ENCODE peak calls at places on chromosome 22, in eight cellular contexts. O is ovary, S is Peyer's patch, C is spleen, N is body of pancreas, T is IMR-90, I is heart left ventricle, B is transverse colon. J is an unnamed sample.
A peak's percentile ranks its signal among the peaks of the same experiment; 100 is the strongest.

GRCh38 chr22:32106930-32107329 is 52.2 kb downstream of the C22orf42 start:
- DNase-seq in S (no peak), C (no peak), O (no peak), T (no peak), I (no peak), B (no peak), N (no peak), J (no peak)

GRCh38 chr22:49261616-49262015 is 566.1 kb downstream of the BRD1 start:
- DNase-seq in N (no peak), B (no peak), O (no peak), I (no peak), T (no peak), S (peak; percentile 21), C (no peak), J (no peak)

GRCh38 chr22:32376681-32377080 is 19.0 kb downstream of the RFPL3 start:
- DNase-seq in O (no peak), T (no peak), B (no peak), I (no peak), N (no peak), S (peak; percentile 25), C (no peak), J (no peak)

GRCh38 chr22:27642104-27642800 is 159.3 kb downstream of the MN1 start:
- DNase-seq in C (peak; percentile 47), I (no peak), N (no peak), B (no peak), O (no peak), S (no peak), T (no peak), J (no peak)

GRCh38 chr22:31853736-31854500 is 90.4 kb upstream of the YWHAH start:
- DNase-seq in S (no peak), N (no peak), O (no peak), I (no peak), B (no peak), T (peak; percentile 30), C (no peak), J (no peak)

GRCh38 chr22:23826510-23827350 is 12.1 kb downstream of the DERL3 start:
- DNase-seq in C (peak; percentile 70), T (peak; percentile 26), N (no peak), I (no peak), S (no peak), B (no peak), O (no peak), J (no peak)

GRCh38 chr22:26768986-26769385 is 111.6 kb downstream of the MIAT start:
- DNase-seq in T (no peak), S (no peak), C (no peak), N (no peak), B (no peak), I (no peak), O (no peak), J (no peak)

GRCh38 chr22:49156662-49157285 is 670.9 kb downstream of the BRD1 start:
- DNase-seq in I (no peak), S (peak; percentile 50), T (no peak), N (peak; percentile 83), O (no peak), B (peak; percentile 17), C (peak; percentile 57), J (no peak)

GRCh38 chr22:22951035-22951434 is 63.4 kb downstream of the IGLL5 start:
- DNase-seq in O (no peak), T (no peak), C (no peak), I (no peak), B (no peak), N (no peak), S (no peak), J (no peak)

GRCh38 chr22:49432211-49432905 is 395.3 kb downstream of the BRD1 start:
- DNase-seq in N (no peak), C (no peak), I (no peak), O (no peak), S (no peak), B (no peak), T (no peak), J (no peak)

GRCh38 chr22:27461470-27461869 is 340.1 kb downstream of the MN1 start:
- DNase-seq in N (no peak), T (peak; percentile 92), I (no peak), O (no peak), S (no peak), B (no peak), C (no peak), J (no peak)

GRCh38 chr22:26718905-26719304 is 61.5 kb downstream of the MIAT start:
- DNase-seq in N (no peak), I (no peak), C (no peak), S (no peak), O (no peak), T (peak; percentile 91), B (no peak), J (no peak)

GRCh38 chr22:43731986-43732385 is 80.1 kb downstream of the EFCAB6 start:
- DNase-seq in N (no peak), T (no peak), C (no peak), S (no peak), B (no peak), I (no peak), O (no peak), J (no peak)

GRCh38 chr22:19974233-19974861 is 32.7 kb upstream of the TXNRD2 start:
- DNase-seq in O (no peak), N (peak; percentile 44), B (peak; percentile 52), C (no peak), S (no peak), T (peak; percentile 51), I (no peak), J (no peak)

GRCh38 chr22:19972251-19972650 is 30.6 kb upstream of the TXNRD2 start:
- DNase-seq in S (no peak), N (no peak), B (no peak), O (no peak), T (no peak), C (no peak), I (no peak), J (no peak)

GRCh38 chr22:19973551-19974183 is 32.0 kb upstream of the TXNRD2 start:
- DNase-seq in B (no peak), N (no peak), T (no peak), O (no peak), I (no peak), S (no peak), C (no peak), J (no peak)

GRCh38 chr22:19971276-19972124 is 29.9 kb upstream of the TXNRD2 start:
- DNase-seq in C (no peak), O (no peak), I (no peak), S (no peak), T (no peak), N (no peak), B (no peak), J (no peak)

GRCh38 chr22:19972652-19973550 is 31.3 kb upstream of the TXNRD2 start:
- DNase-seq in O (no peak), T (no peak), I (no peak), S (no peak), N (no peak), B (no peak), C (no peak), J (no peak)
- TF ChIP-seq POLR2A in O (no peak), T (no peak), I (no peak), S (no peak), N (no peak), B (no peak), C (no peak), J (no peak)

DNA sequence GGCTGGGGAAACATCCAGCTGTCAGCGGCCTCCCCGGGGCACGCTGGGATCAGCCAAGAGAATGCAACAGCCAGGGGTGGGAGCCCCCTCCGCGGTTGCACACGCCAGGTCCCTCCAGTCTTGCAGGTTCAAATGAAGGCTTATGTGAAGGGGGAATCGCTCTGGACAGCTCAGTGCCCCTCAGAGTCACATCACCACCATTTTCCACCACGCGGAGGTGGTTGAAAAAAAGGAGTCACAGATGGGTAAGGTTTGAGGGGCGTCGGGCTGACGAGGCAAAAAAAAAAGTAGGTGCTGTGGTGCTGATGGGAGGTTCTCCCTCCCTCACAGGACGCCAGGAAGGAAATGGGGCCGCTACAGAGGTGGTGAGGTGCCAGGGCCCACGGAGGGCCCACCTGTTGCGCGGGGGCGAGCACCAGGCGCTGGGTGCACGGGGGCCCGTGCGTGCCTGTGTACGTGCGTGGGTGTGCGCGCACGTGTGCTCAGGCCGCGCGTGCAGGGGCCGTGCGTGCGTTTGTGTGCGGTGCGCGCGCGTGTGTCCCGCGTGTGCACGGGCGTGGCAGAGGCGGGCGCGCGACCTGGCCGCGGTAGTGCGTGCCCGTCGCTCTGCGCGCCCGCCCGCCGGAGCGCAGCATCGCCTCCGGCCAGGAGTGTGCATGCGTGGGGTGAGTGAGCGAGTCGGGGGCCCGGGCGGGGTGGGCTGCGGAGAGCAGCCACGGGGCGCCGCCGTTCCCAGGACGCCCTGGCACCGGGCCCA is 3.0 kb downstream of the PDGFB start:
- DNase-seq in C (no peak), B (no peak), I (no peak), S (no peak), T (no peak), N (peak; percentile 38), O (no peak), J (no peak)
- H3K27me3 ChIP-seq in C (peaks cover 30% of the 10 kb centered on the region), B (peaks cover 77% of the 10 kb centered on the region), I (no peaks in the 10 kb centered on the region), S (peaks cover 32% of the 10 kb centered on the region), T (peaks cover 59% of the 10 kb centered on the region), N (no peaks in the 10 kb centered on the region), O (no peaks in the 10 kb centered on the region), J (peaks cover 5% of the 10 kb centered on the region)

GRCh38 chr22:42430486-42431125 is 1.6 kb downstream of the NFAM1 start:
- DNase-seq in S (no peak), C (no peak), B (no peak), N (no peak), O (no peak), I (no peak), T (no peak), J (peak; percentile 46)
- TF ChIP-seq POLR2A in S (no peak), C (no peak), B (no peak), N (no peak), O (no peak), I (no peak), T (no peak), J (no peak)

GRCh38 chr22:47245786-47246185 is 483.3 kb downstream of the TBC1D22A start:
- DNase-seq in B (no peak), S (no peak), C (no peak), I (no peak), O (no peak), T (no peak), N (no peak), J (no peak)
- H3K27me3 ChIP-seq in B (peaks cover 23% of the 10 kb centered on the region), S (no peaks in the 10 kb centered on the region), C (no peaks in the 10 kb centered on the region), I (no peaks in the 10 kb centered on the region), O (no peaks in the 10 kb centered on the region), T (no peaks in the 10 kb centered on the region), N (no peaks in the 10 kb centered on the region), J (no peaks in the 10 kb centered on the region)

GRCh38 chr22:45775569-45776312 is 104.1 kb downstream of the ATXN10 start:
- DNase-seq in T (no peak), C (no peak), I (no peak), O (no peak), B (no peak), S (no peak), N (no peak), J (no peak)
- TF ChIP-seq POLR2A in T (no peak), C (no peak), I (no peak), O (no peak), B (no peak), S (no peak), N (no peak), J (no peak)

DNA sequence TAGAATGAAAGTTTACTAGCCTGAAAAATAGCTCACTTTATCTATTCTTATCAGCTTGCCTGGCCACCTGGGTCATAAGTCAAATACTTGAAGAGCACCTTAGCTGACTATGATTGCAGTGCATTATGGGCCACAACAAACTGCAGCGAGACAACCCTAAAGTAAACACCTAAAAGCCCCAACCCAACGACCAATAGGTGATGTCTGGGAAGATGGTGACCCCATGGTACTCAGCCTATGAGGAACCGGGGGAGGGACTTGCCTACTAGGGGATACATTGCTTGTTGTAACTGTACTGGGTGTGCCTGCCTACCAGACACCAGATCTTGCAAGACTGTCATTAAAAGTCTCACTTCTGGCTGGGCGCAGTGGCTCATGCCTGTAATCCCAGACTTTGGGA is 35.6 kb upstream of the APOBEC3A start:
- DNase-seq in S (no peak), T (no peak), I (no peak), C (no peak), O (no peak), B (no peak), N (no peak), J (no peak)
- H3K27me3 ChIP-seq in S (no peaks in the 10 kb centered on the region), T (peaks cover 5% of the 10 kb centered on the region), I (no peaks in the 10 kb centered on the region), C (peaks cover 4% of the 10 kb centered on the region), O (no peaks in the 10 kb centered on the region), B (no peaks in the 10 kb centered on the region), N (no peaks in the 10 kb centered on the region), J (no peaks in the 10 kb centered on the region)

J was measured in tibial nerve.